ENCODE peak calls at places on chromosome 16, in eight cellular contexts. One of them, this sample, is unnamed.

GRCh38 chr16:88941933-88942909 is 34.8 kb downstream of the CBFA2T3 start:
- DNase-seq in cardiac muscle cell: peak; percentile 75
- DNase-seq in GM12878: no peak
- DNase-seq in GM23248: peak; percentile 50
- DNase-seq in bronchial epithelial cell: no peak
- DNase-seq in left ventricle myocardium inferior: peak; percentile 61
- DNase-seq in heart left ventricle: no peak
- DNase-seq in colonic mucosa: peak; percentile 47
- DNase-seq in this sample: peak; percentile 66

GRCh38 chr16:57475711-57476339 is 10.5 kb downstream of the DOK4 start:
- DNase-seq in cardiac muscle cell: peak; percentile 77
- DNase-seq in GM12878: no peak
- DNase-seq in GM23248: peak; percentile 47
- DNase-seq in bronchial epithelial cell: no peak
- DNase-seq in left ventricle myocardium inferior: no peak
- DNase-seq in heart left ventricle: no peak
- DNase-seq in colonic mucosa: no peak
- DNase-seq in this sample: peak; percentile 82

GRCh38 chr16:89046491-89046890 is 47.2 kb upstream of the ACSF3 start:
- DNase-seq in cardiac muscle cell: no peak
- DNase-seq in GM12878: no peak
- DNase-seq in GM23248: no peak
- DNase-seq in bronchial epithelial cell: no peak
- DNase-seq in left ventricle myocardium inferior: no peak
- DNase-seq in heart left ventricle: peak; percentile 13
- DNase-seq in colonic mucosa: no peak
- DNase-seq in this sample: no peak

GRCh38 chr16:67256701-67257230 is 8.0 kb downstream of the SLC9A5 start:
- DNase-seq in cardiac muscle cell: no peak
- DNase-seq in GM12878: no peak
- DNase-seq in GM23248: no peak
- DNase-seq in bronchial epithelial cell: no peak
- DNase-seq in left ventricle myocardium inferior: no peak
- DNase-seq in heart left ventricle: peak; percentile 20
- DNase-seq in colonic mucosa: no peak
- DNase-seq in this sample: peak; percentile 59

GRCh38 chr16:2467301-2468141 is 3.6 kb upstream of the NTN3 start:
- DNase-seq in cardiac muscle cell: peak; percentile 68
- DNase-seq in GM12878: no peak
- DNase-seq in GM23248: peak; percentile 93
- DNase-seq in bronchial epithelial cell: peak; percentile 32
- DNase-seq in left ventricle myocardium inferior: peak; percentile 80
- DNase-seq in heart left ventricle: peak; percentile 88
- DNase-seq in colonic mucosa: peak; percentile 75
- DNase-seq in this sample: peak; percentile 94

GRCh38 chr16:85496145-85496544 is 117.0 kb upstream of the GSE1 start:
- DNase-seq in cardiac muscle cell: no peak
- DNase-seq in GM12878: no peak
- DNase-seq in GM23248: no peak
- DNase-seq in bronchial epithelial cell: no peak
- DNase-seq in left ventricle myocardium inferior: no peak
- DNase-seq in heart left ventricle: no peak
- DNase-seq in colonic mucosa: no peak
- DNase-seq in this sample: no peak

GRCh38 chr16:56042416-56042815 is 148.9 kb upstream of the GNAO1 start:
- DNase-seq in cardiac muscle cell: no peak
- DNase-seq in GM12878: no peak
- DNase-seq in GM23248: no peak
- DNase-seq in bronchial epithelial cell: no peak
- DNase-seq in left ventricle myocardium inferior: no peak
- DNase-seq in heart left ventricle: no peak
- DNase-seq in colonic mucosa: no peak
- DNase-seq in this sample: no peak

GRCh38 chr16:2035431-2036199 is 8.9 kb downstream of the NHERF2 start:
- DNase-seq in cardiac muscle cell: no peak
- DNase-seq in GM12878: no peak
- DNase-seq in GM23248: peak; percentile 88
- DNase-seq in bronchial epithelial cell: no peak
- DNase-seq in left ventricle myocardium inferior: peak; percentile 79
- DNase-seq in heart left ventricle: peak; percentile 81
- DNase-seq in colonic mucosa: peak; percentile 48
- DNase-seq in this sample: peak; percentile 90

GRCh38 chr16:88377961-88378360 is 4.8 kb upstream of the ZNF469 start:
- DNase-seq in cardiac muscle cell: no peak
- DNase-seq in GM12878: no peak
- DNase-seq in GM23248: no peak
- DNase-seq in bronchial epithelial cell: no peak
- DNase-seq in left ventricle myocardium inferior: peak; percentile 7
- DNase-seq in heart left ventricle: peak; percentile 27
- DNase-seq in colonic mucosa: no peak
- DNase-seq in this sample: peak; percentile 36

GRCh38 chr16:84484579-84485254 is 19.7 kb downstream of the MEAK7 start:
- DNase-seq in cardiac muscle cell: peak; percentile 62
- DNase-seq in GM12878: no peak
- DNase-seq in GM23248: peak; percentile 62
- DNase-seq in bronchial epithelial cell: peak; percentile 23
- DNase-seq in left ventricle myocardium inferior: peak; percentile 62
- DNase-seq in heart left ventricle: peak; percentile 69
- DNase-seq in colonic mucosa: peak; percentile 70
- DNase-seq in this sample: peak; percentile 79

GRCh38 chr16:24085665-24086064 is 170.5 kb upstream of the CACNG3 start:
- DNase-seq in cardiac muscle cell: no peak
- DNase-seq in GM12878: no peak
- DNase-seq in GM23248: no peak
- DNase-seq in bronchial epithelial cell: no peak
- DNase-seq in left ventricle myocardium inferior: no peak
- DNase-seq in heart left ventricle: no peak
- DNase-seq in colonic mucosa: no peak
- DNase-seq in this sample: no peak

GRCh38 chr16:84507011-84507982 is 2.8 kb upstream of the MEAK7 start:
- DNase-seq in cardiac muscle cell: no peak
- DNase-seq in GM12878: peak; percentile 45
- DNase-seq in GM23248: peak; percentile 69
- DNase-seq in bronchial epithelial cell: no peak
- DNase-seq in left ventricle myocardium inferior: no peak
- DNase-seq in heart left ventricle: peak; percentile 23
- DNase-seq in colonic mucosa: no peak
- DNase-seq in this sample: peak; percentile 61

GRCh38 chr16:81060576-81061306 is 16.3 kb downstream of the C16orf46 start:
- DNase-seq in cardiac muscle cell: no peak
- DNase-seq in GM12878: no peak
- DNase-seq in GM23248: no peak
- DNase-seq in bronchial epithelial cell: no peak
- DNase-seq in left ventricle myocardium inferior: no peak
- DNase-seq in heart left ventricle: no peak
- DNase-seq in colonic mucosa: no peak
- DNase-seq in this sample: no peak

GRCh38 chr16:68575082-68575481 is 36.0 kb downstream of the ZFP90 start:
- DNase-seq in cardiac muscle cell: no peak
- DNase-seq in GM12878: no peak
- DNase-seq in GM23248: no peak
- DNase-seq in bronchial epithelial cell: peak; percentile 67
- DNase-seq in left ventricle myocardium inferior: no peak
- DNase-seq in heart left ventricle: no peak
- DNase-seq in colonic mucosa: no peak
- DNase-seq in this sample: no peak

GRCh38 chr16:82700541-82701240 is 73.9 kb downstream of the CDH13 start:
- DNase-seq in cardiac muscle cell: no peak
- DNase-seq in GM12878: peak; percentile 12
- DNase-seq in GM23248: peak; percentile 64
- DNase-seq in bronchial epithelial cell: peak; percentile 39
- DNase-seq in left ventricle myocardium inferior: no peak
- DNase-seq in heart left ventricle: no peak
- DNase-seq in colonic mucosa: no peak
- DNase-seq in this sample: no peak

GRCh38 chr16:57192720-57193486 is 6.8 kb downstream of the RSPRY1 start:
- DNase-seq in cardiac muscle cell: no peak
- DNase-seq in GM12878: no peak
- DNase-seq in GM23248: peak; percentile 43
- DNase-seq in bronchial epithelial cell: no peak
- DNase-seq in left ventricle myocardium inferior: no peak
- DNase-seq in heart left ventricle: no peak
- DNase-seq in colonic mucosa: no peak
- DNase-seq in this sample: no peak

GRCh38 chr16:67170168-67170947 is at the start of gene NOL3:
- DNase-seq in cardiac muscle cell: peak; percentile 80
- DNase-seq in GM12878: peak; percentile 58
- DNase-seq in GM23248: peak; percentile 88
- DNase-seq in bronchial epithelial cell: peak; percentile 59
- DNase-seq in left ventricle myocardium inferior: peak; percentile 90
- DNase-seq in heart left ventricle: peak; percentile 93
- DNase-seq in colonic mucosa: peak; percentile 89
- DNase-seq in this sample: peak; percentile 95

GRCh38 chr16:25012525-25012991 is 2.6 kb downstream of the ARHGAP17 start:
- DNase-seq in cardiac muscle cell: no peak
- DNase-seq in GM12878: no peak
- DNase-seq in GM23248: peak; percentile 94
- DNase-seq in bronchial epithelial cell: peak; percentile 45
- DNase-seq in left ventricle myocardium inferior: no peak
- DNase-seq in heart left ventricle: no peak
- DNase-seq in colonic mucosa: peak; percentile 66
- DNase-seq in this sample: no peak

GRCh38 chr16:57500578-57501111 is 14.4 kb upstream of the DOK4 start:
- DNase-seq in cardiac muscle cell: peak; percentile 92
- DNase-seq in GM12878: no peak
- DNase-seq in GM23248: no peak
- DNase-seq in bronchial epithelial cell: no peak
- DNase-seq in left ventricle myocardium inferior: peak; percentile 8
- DNase-seq in heart left ventricle: peak; percentile 21
- DNase-seq in colonic mucosa: no peak
- DNase-seq in this sample: no peak

GRCh38 chr16:29028457-29029167 is 43.8 kb downstream of the LAT start:
- DNase-seq in cardiac muscle cell: no peak
- DNase-seq in GM12878: no peak
- DNase-seq in GM23248: no peak
- DNase-seq in bronchial epithelial cell: no peak
- DNase-seq in left ventricle myocardium inferior: no peak
- DNase-seq in heart left ventricle: no peak
- DNase-seq in colonic mucosa: no peak
- DNase-seq in this sample: no peak

GRCh38 chr16:15487336-15488284 is 53.2 kb downstream of the BMERB1 start:
- DNase-seq in cardiac muscle cell: no peak
- DNase-seq in GM12878: no peak
- DNase-seq in GM23248: no peak
- DNase-seq in bronchial epithelial cell: no peak
- DNase-seq in left ventricle myocardium inferior: no peak
- DNase-seq in heart left ventricle: no peak
- DNase-seq in colonic mucosa: no peak
- DNase-seq in this sample: no peak

GRCh38 chr16:19410435-19411153 is 7.1 kb upstream of the TMC5 start:
- DNase-seq in cardiac muscle cell: peak; percentile 64
- DNase-seq in GM12878: no peak
- DNase-seq in GM23248: peak; percentile 16
- DNase-seq in bronchial epithelial cell: no peak
- DNase-seq in left ventricle myocardium inferior: no peak
- DNase-seq in heart left ventricle: peak; percentile 25
- DNase-seq in colonic mucosa: peak; percentile 62
- DNase-seq in this sample: peak; percentile 50

GRCh38 chr16:58931436-58931835 is 197.3 kb upstream of the GOT2 start:
- DNase-seq in cardiac muscle cell: no peak
- DNase-seq in GM12878: no peak
- DNase-seq in GM23248: no peak
- DNase-seq in bronchial epithelial cell: no peak
- DNase-seq in left ventricle myocardium inferior: no peak
- DNase-seq in heart left ventricle: no peak
- DNase-seq in colonic mucosa: no peak
- DNase-seq in this sample: no peak

GRCh38 chr16:79267781-79268180 is 332.8 kb downstream of the MAF start:
- DNase-seq in cardiac muscle cell: no peak
- DNase-seq in GM12878: no peak
- DNase-seq in GM23248: no peak
- DNase-seq in bronchial epithelial cell: no peak
- DNase-seq in left ventricle myocardium inferior: no peak
- DNase-seq in heart left ventricle: no peak
- DNase-seq in colonic mucosa: no peak
- DNase-seq in this sample: no peak
- H3K36me3 ChIP-seq in cardiac muscle cell: no peaks in the 10 kb centered on the region
- H3K36me3 ChIP-seq in GM12878: no peaks in the 10 kb centered on the region
- H3K36me3 ChIP-seq in GM23248: no peaks in the 10 kb centered on the region
- H3K36me3 ChIP-seq in bronchial epithelial cell: no peaks in the 10 kb centered on the region
- H3K36me3 ChIP-seq in left ventricle myocardium inferior: no peaks in the 10 kb centered on the region
- H3K36me3 ChIP-seq in heart left ventricle: no peaks in the 10 kb centered on the region
- H3K36me3 ChIP-seq in colonic mucosa: no peaks in the 10 kb centered on the region
- H3K36me3 ChIP-seq in this sample: no peaks in the 10 kb centered on the region

GRCh38 chr16:30185141-30185682 is 1.8 kb downstream of the CORO1A start:
- DNase-seq in cardiac muscle cell: no peak
- DNase-seq in GM12878: no peak
- DNase-seq in GM23248: no peak
- DNase-seq in bronchial epithelial cell: no peak
- DNase-seq in left ventricle myocardium inferior: peak; percentile 20
- DNase-seq in heart left ventricle: peak; percentile 30
- DNase-seq in colonic mucosa: no peak
- DNase-seq in this sample: peak; percentile 76

GRCh38 chr16:30184430-30185140 is 1.2 kb downstream of the CORO1A start:
- DNase-seq in cardiac muscle cell: no peak
- DNase-seq in GM12878: peak; percentile 28
- DNase-seq in GM23248: no peak
- DNase-seq in bronchial epithelial cell: peak; percentile 5
- DNase-seq in left ventricle myocardium inferior: peak; percentile 28
- DNase-seq in heart left ventricle: peak; percentile 60
- DNase-seq in colonic mucosa: peak; percentile 49
- DNase-seq in this sample: peak; percentile 74

GRCh38 chr16:30185683-30186421 is 2.5 kb downstream of the CORO1A start:
- DNase-seq in cardiac muscle cell: no peak
- DNase-seq in GM12878: peak; percentile 79
- DNase-seq in GM23248: no peak
- DNase-seq in bronchial epithelial cell: no peak
- DNase-seq in left ventricle myocardium inferior: peak; percentile 60
- DNase-seq in heart left ventricle: peak; percentile 63
- DNase-seq in colonic mucosa: peak; percentile 50
- DNase-seq in this sample: peak; percentile 84

GRCh38 chr16:30183236-30183960 is at the start of gene CORO1A:
- DNase-seq in cardiac muscle cell: peak; percentile 86
- DNase-seq in GM12878: peak; percentile 32
- DNase-seq in GM23248: peak; percentile 88
- DNase-seq in bronchial epithelial cell: peak; percentile 67
- DNase-seq in left ventricle myocardium inferior: peak; percentile 86
- DNase-seq in heart left ventricle: peak; percentile 91
- DNase-seq in colonic mucosa: peak; percentile 91
- DNase-seq in this sample: peak; percentile 94

GRCh38 chr16:30183961-30184429 is 593 bp downstream of the CORO1A start:
- DNase-seq in cardiac muscle cell: no peak
- DNase-seq in GM12878: peak; percentile 71
- DNase-seq in GM23248: no peak
- DNase-seq in bronchial epithelial cell: no peak
- DNase-seq in left ventricle myocardium inferior: peak; percentile 24
- DNase-seq in heart left ventricle: peak; percentile 37
- DNase-seq in colonic mucosa: peak; percentile 44
- DNase-seq in this sample: peak; percentile 77
- H3K4me3 ChIP-seq in cardiac muscle cell: peak overlapping the region; percentile 51
- H3K4me3 ChIP-seq in GM12878: peak overlapping the region; percentile 96
- H3K4me3 ChIP-seq in GM23248: peak overlapping the region; percentile 79
- H3K4me3 ChIP-seq in bronchial epithelial cell: peak overlapping the region; percentile 48
- H3K4me3 ChIP-seq in left ventricle myocardium inferior: peak overlapping the region; percentile 75
- H3K4me3 ChIP-seq in heart left ventricle: peak overlapping the region; percentile 66
- H3K4me3 ChIP-seq in colonic mucosa: peak overlapping the region; percentile 34
- H3K4me3 ChIP-seq in this sample: no peak overlapping the region

GRCh38 chr16:4433914-4434787 is 8.5 kb downstream of the DNAJA3 start:
- DNase-seq in cardiac muscle cell: no peak
- DNase-seq in GM12878: no peak
- DNase-seq in GM23248: no peak
- DNase-seq in bronchial epithelial cell: no peak
- DNase-seq in left ventricle myocardium inferior: no peak
- DNase-seq in heart left ventricle: no peak
- DNase-seq in colonic mucosa: no peak
- DNase-seq in this sample: no peak
- H3K36me3 ChIP-seq in cardiac muscle cell: peaks cover 18% of the 10 kb centered on the region
- H3K36me3 ChIP-seq in GM12878: no peaks in the 10 kb centered on the region
- H3K36me3 ChIP-seq in GM23248: peaks cover 32% of the 10 kb centered on the region
- H3K36me3 ChIP-seq in bronchial epithelial cell: peaks cover 16% of the 10 kb centered on the region
- H3K36me3 ChIP-seq in left ventricle myocardium inferior: peaks cover 60% of the 10 kb centered on the region
- H3K36me3 ChIP-seq in heart left ventricle: peaks cover 75% of the 10 kb centered on the region
- H3K36me3 ChIP-seq in colonic mucosa: peaks cover 13% of the 10 kb centered on the region
- H3K36me3 ChIP-seq in this sample: peaks cover 6% of the 10 kb centered on the region

GRCh38 chr16:4298761-4299522 is 16.9 kb upstream of the GLIS2 start:
- DNase-seq in cardiac muscle cell: peak; percentile 75
- DNase-seq in GM12878: no peak
- DNase-seq in GM23248: peak; percentile 97
- DNase-seq in bronchial epithelial cell: peak; percentile 91
- DNase-seq in left ventricle myocardium inferior: peak; percentile 80
- DNase-seq in heart left ventricle: peak; percentile 85
- DNase-seq in colonic mucosa: peak; percentile 88
- DNase-seq in this sample: peak; percentile 94
- H3K4me3 ChIP-seq in cardiac muscle cell: no peak overlapping the region
- H3K4me3 ChIP-seq in GM12878: no peak overlapping the region
- H3K4me3 ChIP-seq in GM23248: peak overlapping the region; percentile 54
- H3K4me3 ChIP-seq in bronchial epithelial cell: no peak overlapping the region
- H3K4me3 ChIP-seq in left ventricle myocardium inferior: no peak overlapping the region
- H3K4me3 ChIP-seq in heart left ventricle: no peak overlapping the region
- H3K4me3 ChIP-seq in colonic mucosa: no peak overlapping the region
- H3K4me3 ChIP-seq in this sample: no peak overlapping the region